ENCODE peak calls at places on chromosomes 7 and 10, in four cellular contexts. P is fibroblast of mammary gland, G is RWPE1, A is Karpas-422. V is an unnamed sample.

GRCh38 chr7:21580073-21580521 is 37.3 kb downstream of the DNAH11 start:
- DNase-seq in P (peak), G (peak), A (no peak), V (peak)

GRCh38 chr7:92567460-92567859 is 22.7 kb downstream of the FAM133B start:
- DNase-seq in G (no peak), A (no peak), P (peak), V (peak)

GRCh38 chr10:15642095-15642494 is 77.6 kb downstream of the ITGA8 start:
- DNase-seq in P (peak), A (no peak), G (no peak), V (no peak)

GRCh38 chr10:93875032-93875358 is 18.8 kb upstream of the SLC35G1 start:
- DNase-seq in A (no peak), G (no peak), P (peak), V (peak)

GRCh38 chr7:43876266-43876665 is 6.9 kb upstream of the MRPS24 start:
- DNase-seq in G (no peak), A (peak), P (no peak), V (no peak)

GRCh38 chr7:16657656-16658279 is 11.8 kb downstream of the BZW2 start:
- DNase-seq in P (peak), G (peak), A (no peak), V (peak)

GRCh38 chr7:124351950-124352349 is 319.1 kb upstream of the TMEM229A start:
- DNase-seq in A (no peak), P (no peak), G (no peak), V (no peak)

GRCh38 chr7:81887098-81887497 is 117.3 kb upstream of the HGF start:
- DNase-seq in P (no peak), G (no peak), A (no peak), V (no peak)

GRCh38 chr7:149373089-149373488 is 87.8 kb downstream of the ZNF777 start:
- DNase-seq in G (no peak), A (no peak), P (no peak), V (no peak)

GRCh38 chr10:132253092-132253687 is 54.6 kb downstream of the STK32C start:
- DNase-seq in P (no peak), A (no peak), G (no peak), V (no peak)

GRCh38 chr10:45000138-45000763 is 472 bp upstream of the ZNF22 start:
- DNase-seq in P (peak), A (no peak), G (no peak), V (no peak)

GRCh38 chr7:16719699-16720098 is 33.9 kb upstream of the TSPAN13 start:
- DNase-seq in G (no peak), A (no peak), P (peak), V (no peak)

GRCh38 chr10:32680803-32681557 is 235.0 kb downstream of the CCDC7 start:
- DNase-seq in G (no peak), P (no peak), A (no peak), V (no peak)

GRCh38 chr10:49029666-49030065 is 85.7 kb downstream of the VSTM4 start:
- DNase-seq in G (no peak), A (no peak), P (no peak), V (no peak)

GRCh38 chr10:11772575-11773288 is 30.6 kb downstream of the ECHDC3 start:
- DNase-seq in G (no peak), P (peak), A (no peak), V (no peak)

GRCh38 chr10:115861864-115862263 is 411.1 kb downstream of the GFRA1 start:
- DNase-seq in G (peak), A (no peak), P (peak), V (peak)

GRCh38 chr10:133209117-133209516 is 20.9 kb upstream of the UTF1 start:
- DNase-seq in G (no peak), A (no peak), P (no peak), V (no peak)

GRCh38 chr10:69362471-69362954 is 54.2 kb downstream of the TACR2 start:
- DNase-seq in G (peak), P (peak), A (no peak), V (no peak)

GRCh38 chr7:75944507-75944906 is 29.6 kb downstream of the POR start:
- DNase-seq in G (no peak), A (no peak), P (no peak), V (no peak)

GRCh38 chr10:43255644-43256431 is 11.0 kb downstream of the RASGEF1A start:
- DNase-seq in P (peak), A (peak), G (no peak), V (no peak)

GRCh38 chr10:22631646-22632278 is 82.6 kb downstream of the PIP4K2A start:
- DNase-seq in G (no peak), A (no peak), P (peak), V (no peak)

GRCh38 chr7:98399903-98400537 is 870 bp downstream of the BAIAP2L1 start:
- DNase-seq in G (no peak), A (no peak), P (no peak), V (peak)

GRCh38 chr10:97888641-97889262 is 39.1 kb downstream of the GOLGA7B start:
- DNase-seq in G (peak), P (peak), A (no peak), V (peak)

GRCh38 chr10:122147731-122148130 is 123.4 kb upstream of the BTBD16 start:
- DNase-seq in A (no peak), G (no peak), P (no peak), V (no peak)

GRCh38 chr10:102814873-102815661 is 22.1 kb downstream of the CYP17A1 start:
- DNase-seq in G (no peak), P (peak), A (no peak), V (no peak)

GRCh38 chr10:14407567-14407966 is 76.8 kb upstream of the FRMD4A start:
- DNase-seq in A (no peak), G (no peak), P (no peak), V (no peak)

V was measured in mammary epithelial cell.